ENCODE peak calls at places on chromosome 1, in five cellular contexts. M is GM23248, G is NAMALWA, V is activated T-cell treated with anti-CD3 and anti-CD28 coated beads for 1 hour, X is cardiac fibroblast. R is an unnamed sample.

GRCh38 chr1:202659974-202660373 is 50.3 kb downstream of the SYT2 start:
- DNase-seq in G (peak), X (no peak), M (no peak), V (no peak), R (no peak)

GRCh38 chr1:204598319-204598969 is 82.2 kb downstream of the MDM4 start:
- DNase-seq in M (no peak), G (no peak), V (no peak), X (no peak), R (no peak)

GRCh38 chr1:66676616-66677298 is 75.5 kb upstream of the DYNLT5 start:
- DNase-seq in V (no peak), M (peak), G (no peak), X (peak), R (no peak)

GRCh38 chr1:93591291-93591832 is 90.3 kb downstream of the BCAR3 start:
- DNase-seq in X (no peak), V (no peak), G (no peak), M (no peak), R (no peak)

GRCh38 chr1:28886731-28887417 is 27.5 kb upstream of the EPB41 start:
- DNase-seq in X (peak), M (peak), V (peak), G (peak), R (peak)

GRCh38 chr1:107900083-107900945 is 64.7 kb downstream of the VAV3 start:
- DNase-seq in V (no peak), G (no peak), M (no peak), X (no peak), R (no peak)

GRCh38 chr1:243944429-243945160 is 94.6 kb upstream of the AKT3 start:
- DNase-seq in G (no peak), M (peak), X (peak), V (no peak), R (no peak)

GRCh38 chr1:161311595-161312181 is 1.9 kb upstream of the MPZ start:
- DNase-seq in X (no peak), M (no peak), G (no peak), V (no peak), R (no peak)

GRCh38 chr1:1041092-1041503 is 21.2 kb downstream of the AGRN start:
- DNase-seq in M (no peak), V (no peak), X (no peak), G (no peak), R (no peak)

GRCh38 chr1:84299536-84300260 is 1.8 kb upstream of the SAMD13 start:
- DNase-seq in M (peak), X (peak), G (peak), V (no peak), R (no peak)

GRCh38 chr1:36523850-36524249 is 41.1 kb upstream of the CSF3R start:
- DNase-seq in V (no peak), M (no peak), G (no peak), X (no peak), R (no peak)

GRCh38 chr1:198681247-198681646 is 42.4 kb downstream of the PTPRC start:
- DNase-seq in V (no peak), M (no peak), X (no peak), G (peak), R (no peak)

GRCh38 chr1:186967659-186968394 is 139.1 kb downstream of the PLA2G4A start:
- DNase-seq in G (no peak), X (peak), M (peak), V (no peak), R (no peak)

GRCh38 chr1:38500891-38501290 is 358.7 kb downstream of the RRAGC start:
- DNase-seq in G (no peak), X (no peak), M (no peak), V (no peak), R (no peak)

GRCh38 chr1:54967372-54967771 is 13.1 kb upstream of the TMEM61 start:
- DNase-seq in M (peak), V (no peak), X (no peak), G (no peak), R (no peak)

GRCh38 chr1:53608071-53608470 is 130.9 kb downstream of the GLIS1 start:
- DNase-seq in X (no peak), V (no peak), G (no peak), M (no peak), R (no peak)

GRCh38 chr1:19377812-19378718 is 65.9 kb downstream of the SLC66A1 start:
- DNase-seq in G (no peak), V (no peak), X (no peak), M (no peak), R (no peak)

GRCh38 chr1:185960377-185961151 is 226.4 kb downstream of the HMCN1 start:
- DNase-seq in V (no peak), G (no peak), M (peak), X (no peak), R (no peak)

GRCh38 chr1:115463347-115463746 is 125.3 kb upstream of the NGF start:
- DNase-seq in V (no peak), X (no peak), G (no peak), M (no peak), R (no peak)

GRCh38 chr1:44390277-44390676 is 14.8 kb upstream of the RNF220 start:
- DNase-seq in M (peak), V (no peak), X (peak), G (no peak), R (no peak)

GRCh38 chr1:85578321-85579295 is 2.0 kb upstream of the CCN1 start:
- DNase-seq in M (peak), X (peak), V (no peak), G (no peak), R (no peak)

R was measured in NCI-H2081 treated with DMSO at 0.1 percent for 48 hours.